ENCODE peak calls at places on chromosomes 12 and 14, in eight cellular contexts. P is caudate nucleus, E is mammary epithelial cell, N is endothelial cell of umbilical vein, S is iPS DF 6.9, R is fibroblast of lung, T is GM23248, L is dorsolateral prefrontal cortex. U is an unnamed sample.

GRCh38 chr14:90692826-90693225 is 123.4 kb downstream of the TTC7B start:
- DNase-seq in E (no peak), R (no peak), P (no peak), T (no peak), L (no peak), S (no peak), N (no peak), U (no peak)

GRCh38 chr12:95083938-95084337 is 10.5 kb upstream of the NR2C1 start:
- DNase-seq in R (peak), S (no peak), N (peak), T (peak), E (no peak), L (no peak), P (no peak), U (peak)

GRCh38 chr14:41144370-41144769 is 462.3 kb upstream of the LRFN5 start:
- DNase-seq in P (no peak), S (no peak), N (no peak), R (no peak), L (no peak), E (no peak), T (no peak), U (no peak)

GRCh38 chr14:92930737-92931602 is 8.0 kb downstream of the CHGA start:
- DNase-seq in P (no peak), E (peak), N (no peak), S (no peak), L (no peak), T (peak), R (no peak), U (no peak)

GRCh38 chr12:31578632-31579031 is 12.3 kb downstream of the DENND5B start:
- DNase-seq in N (peak), L (no peak), T (peak), E (no peak), R (peak), S (no peak), P (no peak), U (no peak)

GRCh38 chr12:9820281-9820930 is 6.9 kb upstream of the KLRF1 start:
- DNase-seq in P (no peak), S (no peak), R (no peak), T (no peak), E (no peak), N (no peak), L (no peak), U (no peak)

GRCh38 chr14:38770245-38770644 is 332.8 kb downstream of the SEC23A start:
- DNase-seq in P (no peak), T (no peak), N (no peak), E (no peak), R (no peak), S (no peak), L (no peak), U (no peak)

GRCh38 chr12:45637706-45638105 is 91.8 kb upstream of the ARID2 start:
- DNase-seq in S (no peak), T (peak), E (peak), R (peak), N (peak), L (no peak), P (no peak), U (peak)

GRCh38 chr14:104657563-104658324 is 31.7 kb upstream of the INF2 start:
- DNase-seq in L (no peak), N (no peak), E (no peak), T (no peak), R (no peak), S (no peak), P (no peak), U (no peak)

GRCh38 chr12:100845095-100845494 is 50.5 kb downstream of the ANO4 start:
- DNase-seq in T (peak), P (no peak), L (no peak), N (peak), E (peak), R (no peak), S (no peak), U (no peak)

GRCh38 chr12:69982081-69982480 is 157.1 kb downstream of the MYRFL start:
- DNase-seq in P (no peak), R (no peak), N (no peak), S (no peak), E (no peak), L (no peak), T (peak), U (no peak)

GRCh38 chr12:109786799-109787198 is 46.4 kb downstream of the TRPV4 start:
- DNase-seq in L (no peak), N (no peak), T (no peak), E (no peak), R (no peak), S (no peak), P (no peak), U (no peak)

GRCh38 chr14:52175982-52176502 is 91.5 kb upstream of the PTGDR start:
- DNase-seq in N (no peak), S (no peak), E (no peak), R (no peak), T (no peak), P (no peak), L (no peak), U (no peak)

GRCh38 chr12:50453872-50454271 is 50.9 kb upstream of the DIP2B start:
- DNase-seq in N (no peak), P (no peak), T (no peak), E (no peak), L (no peak), S (no peak), R (peak), U (no peak)

GRCh38 chr12:4909734-4910501 is at the start of gene KCNA1:
- DNase-seq in R (peak), T (peak), N (no peak), L (peak), P (no peak), S (no peak), E (peak), U (no peak)

GRCh38 chr12:55673638-55674037 is 34.1 kb downstream of the ITGA7 start:
- DNase-seq in N (no peak), E (no peak), L (no peak), R (no peak), S (no peak), P (no peak), T (no peak), U (no peak)

GRCh38 chr14:59465570-59466150 is 480 bp upstream of the GPR135 start:
- DNase-seq in T (no peak), L (no peak), E (no peak), N (no peak), R (no peak), P (no peak), S (no peak), U (no peak)
- H3K27ac ChIP-seq in T (no peak), L (peak), E (no peak), N (no peak), R (no peak), P (peak), S (no peak), U (no peak)

DNA sequence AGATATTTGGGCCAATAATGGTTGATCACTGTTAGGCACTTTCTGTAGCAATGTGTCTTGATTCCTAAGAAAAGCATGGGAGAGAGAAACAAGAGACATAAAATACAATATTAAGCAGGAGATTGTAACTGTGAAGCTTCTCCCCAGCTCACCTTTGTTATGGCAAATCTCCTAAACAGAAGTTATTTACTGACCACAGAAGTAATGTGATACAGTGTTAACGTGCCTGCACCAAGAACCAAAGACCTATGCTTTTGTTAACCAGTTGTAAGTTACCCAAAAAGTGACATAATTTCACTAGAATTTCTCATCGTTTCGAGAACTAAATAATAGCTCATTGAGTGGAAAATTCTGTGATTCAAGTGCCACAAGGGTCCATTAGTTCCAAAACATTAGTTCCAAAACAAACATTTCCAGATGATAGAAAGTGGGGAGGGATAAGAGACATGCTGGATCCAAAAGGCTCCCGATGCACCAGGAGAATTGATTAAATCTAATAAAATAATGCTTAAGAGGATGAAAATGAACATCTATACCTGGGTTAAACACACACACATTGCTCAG is 14.3 kb downstream of the RERG start:
- DNase-seq in T (no peak), N (no peak), S (no peak), P (no peak), R (no peak), E (no peak), L (no peak), U (no peak)
- H3K27ac ChIP-seq in T (no peak), N (no peak), S (no peak), P (no peak), R (no peak), E (no peak), L (no peak), U (no peak)

GRCh38 chr12:110936367-110937103 is 16.2 kb upstream of the MYL2 start:
- DNase-seq in P (no peak), T (no peak), S (no peak), R (no peak), N (no peak), E (no peak), L (no peak), U (no peak)

GRCh38 chr12:110934093-110934852 is 13.9 kb upstream of the MYL2 start:
- DNase-seq in T (peak), E (peak), P (no peak), R (no peak), S (no peak), L (no peak), N (no peak), U (no peak)

GRCh38 chr12:110940296-110940695 is 19.9 kb upstream of the MYL2 start:
- DNase-seq in T (no peak), L (no peak), P (no peak), N (no peak), S (no peak), E (no peak), R (no peak), U (no peak)

GRCh38 chr12:110935588-110935987 is 15.2 kb upstream of the MYL2 start:
- DNase-seq in S (no peak), T (no peak), N (no peak), L (no peak), P (no peak), R (no peak), E (peak), U (no peak)

DNA sequence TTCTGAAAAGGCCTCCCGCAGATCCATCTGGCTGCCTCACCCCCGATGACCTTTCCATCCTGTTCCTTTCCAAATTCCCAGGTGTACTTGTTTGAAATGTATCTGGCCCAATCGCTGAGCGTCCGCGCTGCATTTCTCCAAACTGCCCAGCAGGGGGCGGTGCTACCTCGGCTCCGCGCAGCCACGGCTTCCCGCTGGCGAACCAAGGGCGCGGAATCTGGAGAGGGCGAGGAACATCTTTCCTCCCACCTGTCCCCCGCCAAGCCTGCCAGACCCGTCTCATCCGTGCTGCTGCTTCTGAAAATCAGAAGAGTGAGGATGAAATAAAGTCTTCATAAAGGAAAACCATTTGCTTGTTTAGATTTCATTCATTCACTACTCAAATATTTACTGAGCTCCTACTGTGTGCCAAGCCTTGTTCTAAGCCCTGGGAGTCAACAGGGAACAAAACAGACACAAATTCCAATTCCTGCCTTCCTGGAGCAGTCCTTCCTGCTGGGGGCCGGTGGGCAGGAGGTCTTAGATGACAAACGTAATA is 16.8 kb upstream of the MYL2 start:
- DNase-seq in S (peak), R (peak), P (peak), L (peak), N (peak), E (peak), T (peak), U (peak)
- H3K27ac ChIP-seq in S (no peak), R (no peak), P (no peak), L (no peak), N (no peak), E (no peak), T (no peak), U (no peak)

DNA sequence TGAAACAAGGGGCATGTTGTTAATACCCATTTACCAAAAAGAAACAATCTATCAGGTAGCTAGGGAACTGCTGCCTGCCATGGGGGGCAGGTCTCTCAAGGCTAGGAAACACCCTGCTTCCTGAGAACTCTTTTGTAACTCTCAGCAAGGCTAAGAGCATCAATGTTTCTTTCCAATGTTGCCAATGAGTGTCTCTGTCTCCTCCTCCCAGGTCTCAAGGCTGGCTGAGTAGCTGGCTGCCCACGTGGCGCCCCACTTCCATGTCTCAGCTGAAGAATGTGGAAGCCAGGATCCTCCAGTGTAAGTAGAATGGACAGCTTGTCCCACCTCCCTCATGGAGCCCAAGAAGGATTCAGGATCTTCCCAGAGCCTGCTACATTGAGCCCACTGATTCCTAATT is 3.4 kb downstream of the ABHD4 start:
- DNase-seq in R (no peak), P (no peak), S (no peak), N (no peak), T (no peak), E (no peak), L (no peak), U (no peak)
- H3K27ac ChIP-seq in R (no peak), P (no peak), S (no peak), N (no peak), T (no peak), E (no peak), L (no peak), U (no peak)

DNA sequence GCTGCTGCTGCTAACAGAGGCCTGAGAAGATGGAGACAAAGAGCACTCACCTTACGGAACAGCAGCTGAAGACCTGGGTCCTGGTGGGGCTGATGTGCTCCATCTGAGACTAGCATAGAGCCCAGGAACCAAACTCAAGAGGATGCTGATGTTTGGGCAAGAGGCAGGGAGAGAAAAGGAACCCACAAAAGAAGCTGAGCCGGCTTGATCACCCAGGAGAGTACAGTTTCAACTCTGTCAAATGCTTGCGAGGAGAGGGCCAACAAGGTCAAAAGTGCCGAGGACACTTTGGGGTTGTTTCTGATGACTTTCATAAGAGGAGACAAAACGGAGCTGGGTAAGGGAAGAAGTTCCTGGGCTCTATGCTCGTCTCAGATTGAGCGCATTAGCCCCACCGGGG is 17.3 kb upstream of the NT5DC3 start:
- DNase-seq in T (no peak), N (no peak), L (no peak), E (no peak), R (no peak), S (no peak), P (no peak), U (no peak)
- H3K27ac ChIP-seq in T (no peak), N (no peak), L (no peak), E (peak), R (peak), S (no peak), P (no peak), U (peak)

DNA sequence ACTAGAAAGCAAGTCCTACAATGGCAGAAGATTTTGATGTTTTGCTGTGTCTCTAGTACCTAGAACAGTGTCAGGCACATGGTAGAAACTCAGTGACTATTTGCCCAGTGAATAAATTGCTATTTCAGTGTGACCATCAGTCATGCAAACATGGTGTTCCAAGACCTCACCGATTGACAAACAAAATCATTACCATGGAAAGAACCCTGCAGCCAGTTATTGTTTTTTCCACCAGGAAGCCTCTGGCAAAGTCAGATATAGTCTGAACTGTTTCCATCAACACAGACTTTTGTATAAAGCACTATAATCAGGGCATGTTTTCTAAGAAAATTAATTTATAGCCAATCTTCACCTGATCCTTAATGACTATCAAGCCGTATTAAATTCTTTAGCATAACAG is 97.3 kb upstream of the RASSF8 start:
- DNase-seq in N (peak), R (no peak), E (no peak), L (no peak), T (no peak), S (no peak), P (no peak), U (no peak)
- H3K27ac ChIP-seq in N (no peak), R (no peak), E (no peak), L (no peak), T (no peak), S (no peak), P (no peak), U (no peak)

GRCh38 chr12:3302406-3303041 is 188.5 kb upstream of the PRMT8 start:
- DNase-seq in S (no peak), P (no peak), T (peak), L (no peak), E (no peak), R (no peak), N (no peak), U (no peak)

GRCh38 chr12:3305904-3306619 is 184.9 kb upstream of the PRMT8 start:
- DNase-seq in P (no peak), S (no peak), R (no peak), T (no peak), N (no peak), E (no peak), L (peak), U (no peak)

GRCh38 chr12:3303410-3304136 is 187.4 kb upstream of the PRMT8 start:
- DNase-seq in S (peak), T (no peak), N (no peak), R (no peak), E (peak), P (no peak), L (peak), U (no peak)

GRCh38 chr12:3305464-3305863 is 185.5 kb upstream of the PRMT8 start:
- DNase-seq in E (no peak), S (no peak), L (no peak), N (no peak), P (no peak), T (no peak), R (no peak), U (no peak)

GRCh38 chr12:3304436-3305135 is 186.4 kb upstream of the PRMT8 start:
- DNase-seq in S (no peak), E (peak), L (peak), P (no peak), R (peak), N (peak), T (peak), U (peak)
- H3K27ac ChIP-seq in S (no peak), E (peak), L (no peak), P (peak), R (peak), N (no peak), T (peak), U (peak)

GRCh38 chr14:54606631-54607133 is 39.8 kb downstream of the SAMD4A start:
- DNase-seq in P (no peak), R (peak), S (no peak), N (no peak), E (peak), T (peak), L (no peak), U (peak)
- H3K27ac ChIP-seq in P (no peak), R (peak), S (no peak), N (no peak), E (no peak), T (peak), L (no peak), U (peak)

DNA sequence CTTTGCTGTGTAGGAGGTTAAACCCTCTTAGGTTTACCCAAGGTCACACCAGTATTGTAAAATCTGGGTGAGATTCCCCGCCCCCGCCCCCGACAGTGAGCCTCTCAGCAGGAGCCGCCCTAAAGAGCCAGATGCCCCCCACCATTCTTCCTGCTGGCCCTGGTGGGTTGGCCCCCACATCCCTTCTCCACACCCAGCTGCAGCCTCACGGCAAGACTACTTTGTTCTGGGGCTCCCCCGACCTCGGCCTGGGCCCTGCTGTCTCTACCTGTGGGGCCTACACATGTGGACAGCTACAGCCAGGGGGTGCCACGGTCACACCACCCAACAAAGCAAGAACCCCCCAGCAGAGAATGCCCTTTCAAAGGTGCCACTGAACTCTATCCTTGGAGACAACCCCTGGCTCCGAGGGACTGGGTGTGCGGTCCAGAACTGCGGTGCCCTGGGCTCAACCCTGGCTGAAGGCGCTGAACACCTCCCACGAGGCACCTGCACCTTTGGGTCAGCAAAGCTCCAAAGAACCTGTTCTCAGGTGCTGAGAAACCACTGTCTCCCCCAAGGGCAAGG is 82.4 kb downstream of the WDR20 start:
- DNase-seq in P (no peak), T (no peak), N (no peak), R (no peak), E (no peak), S (no peak), L (no peak), U (no peak)
- H3K27ac ChIP-seq in P (no peak), T (no peak), N (no peak), R (no peak), E (no peak), S (no peak), L (no peak), U (no peak)

U was measured in brain microvascular endothelial cell.